ENCODE peak calls at places on chromosomes 11 and 22, in ten cellular contexts. Z is cardiac fibroblast, G is brain microvascular endothelial cell, Q is fibroblast of pulmonary artery, X is SK-N-SH, I is mucosa of descending colon, C is stomach, W is neural progenitor cell, P is A549, N is cardiac muscle cell. D is an unnamed sample.
A peak's percentile ranks its signal among the peaks of the same experiment; 100 is the strongest.

GRCh38 chr11:79363861-79364378 is 76.9 kb downstream of the TENM4 start:
- DNase-seq in Z (peak; percentile 9), G (no peak), Q (no peak), X (no peak), I (no peak), C (no peak), W (no peak), P (no peak), N (no peak), D (no peak)

GRCh38 chr11:67644472-67645418 is 5.2 kb upstream of the TBX10 start:
- DNase-seq in Z (no peak), G (no peak), Q (no peak), X (no peak), I (no peak), C (no peak), W (no peak), P (no peak), N (no peak), D (no peak)

GRCh38 chr11:59616396-59616982 is 915 bp upstream of the OSBP start:
- DNase-seq in Z (no peak), G (no peak), Q (no peak), X (no peak), I (no peak), C (no peak), W (peak; percentile 97), P (no peak), N (no peak), D (no peak)

GRCh38 chr22:49827853-49828598 is at the start of gene BRD1:
- DNase-seq in Z (peak; percentile 53), G (peak; percentile 8), Q (peak; percentile 66), X (peak; percentile 89), I (peak; percentile 76), C (peak; percentile 73), W (peak; percentile 84), P (peak; percentile 51), N (peak; percentile 84), D (no peak)

GRCh38 chr11:108654994-108655631 is 9.8 kb upstream of the DDX10 start:
- DNase-seq in Z (peak; percentile 78), G (peak; percentile 49), Q (peak; percentile 72), X (peak; percentile 51), I (peak; percentile 82), C (peak; percentile 44), W (peak; percentile 55), P (peak; percentile 54), N (peak; percentile 61), D (peak; percentile 44)

GRCh38 chr11:82775736-82776346 is 42.2 kb upstream of the FAM181B start:
- DNase-seq in Z (peak; percentile 71), G (peak; percentile 67), Q (peak; percentile 65), X (peak; percentile 32), I (peak; percentile 50), C (no peak), W (peak; percentile 59), P (peak; percentile 40), N (peak; percentile 49), D (no peak)

GRCh38 chr11:66956689-66957290 is 1.4 kb downstream of the PC start:
- DNase-seq in Z (peak; percentile 64), G (peak; percentile 75), Q (peak; percentile 60), X (no peak), I (no peak), C (peak; percentile 27), W (peak; percentile 27), P (peak; percentile 71), N (peak; percentile 28), D (no peak)

GRCh38 chr11:86456075-86456939 is 81.6 kb downstream of the CCDC81 start:
- DNase-seq in Z (peak; percentile 91), G (peak; percentile 89), Q (peak; percentile 88), X (peak; percentile 75), I (peak; percentile 97), C (peak; percentile 87), W (peak; percentile 95), P (peak; percentile 84), N (peak; percentile 91), D (peak; percentile 72)

GRCh38 chr11:4167292-4167691 is 72.7 kb downstream of the RRM1 start:
- DNase-seq in Z (no peak), G (no peak), Q (no peak), X (no peak), I (no peak), C (no peak), W (no peak), P (no peak), N (no peak), D (no peak)

GRCh38 chr11:121352301-121352891 is 59.8 kb downstream of the SC5D start:
- DNase-seq in Z (no peak), G (no peak), Q (no peak), X (no peak), I (no peak), C (no peak), W (no peak), P (no peak), N (no peak), D (no peak)

GRCh38 chr11:134052988-134053945 is 15.6 kb upstream of the JAM3 start:
- DNase-seq in Z (no peak), G (no peak), Q (no peak), X (no peak), I (no peak), C (no peak), W (no peak), P (no peak), N (no peak), D (no peak)

GRCh38 chr22:49768961-49769690 is 58.5 kb downstream of the BRD1 start:
- DNase-seq in Z (peak; percentile 39), G (no peak), Q (peak; percentile 61), X (peak; percentile 40), I (no peak), C (no peak), W (no peak), P (no peak), N (no peak), D (peak; percentile 4)

GRCh38 chr22:43230983-43231723 is 44.2 kb upstream of the TTLL12 start:
- DNase-seq in Z (peak; percentile 47), G (peak; percentile 24), Q (peak; percentile 51), X (peak; percentile 79), I (peak; percentile 69), C (peak; percentile 66), W (peak; percentile 89), P (peak; percentile 45), N (peak; percentile 71), D (peak; percentile 9)

GRCh38 chr22:17063372-17064106 is 21.3 kb upstream of the IL17RA start:
- DNase-seq in Z (peak; percentile 48), G (no peak), Q (peak; percentile 82), X (no peak), I (peak; percentile 20), C (peak; percentile 87), W (no peak), P (no peak), N (peak; percentile 37), D (no peak)

GRCh38 chr11:57421066-57421465 is 5.9 kb downstream of the SLC43A3 start:
- DNase-seq in Z (no peak), G (no peak), Q (no peak), X (no peak), I (no peak), C (no peak), W (no peak), P (no peak), N (no peak), D (no peak)

GRCh38 chr22:37400719-37401118 is 26.6 kb downstream of the ELFN2 start:
- DNase-seq in Z (no peak), G (no peak), Q (no peak), X (peak; percentile 62), I (no peak), C (no peak), W (no peak), P (no peak), N (peak; percentile 27), D (no peak)

DNA sequence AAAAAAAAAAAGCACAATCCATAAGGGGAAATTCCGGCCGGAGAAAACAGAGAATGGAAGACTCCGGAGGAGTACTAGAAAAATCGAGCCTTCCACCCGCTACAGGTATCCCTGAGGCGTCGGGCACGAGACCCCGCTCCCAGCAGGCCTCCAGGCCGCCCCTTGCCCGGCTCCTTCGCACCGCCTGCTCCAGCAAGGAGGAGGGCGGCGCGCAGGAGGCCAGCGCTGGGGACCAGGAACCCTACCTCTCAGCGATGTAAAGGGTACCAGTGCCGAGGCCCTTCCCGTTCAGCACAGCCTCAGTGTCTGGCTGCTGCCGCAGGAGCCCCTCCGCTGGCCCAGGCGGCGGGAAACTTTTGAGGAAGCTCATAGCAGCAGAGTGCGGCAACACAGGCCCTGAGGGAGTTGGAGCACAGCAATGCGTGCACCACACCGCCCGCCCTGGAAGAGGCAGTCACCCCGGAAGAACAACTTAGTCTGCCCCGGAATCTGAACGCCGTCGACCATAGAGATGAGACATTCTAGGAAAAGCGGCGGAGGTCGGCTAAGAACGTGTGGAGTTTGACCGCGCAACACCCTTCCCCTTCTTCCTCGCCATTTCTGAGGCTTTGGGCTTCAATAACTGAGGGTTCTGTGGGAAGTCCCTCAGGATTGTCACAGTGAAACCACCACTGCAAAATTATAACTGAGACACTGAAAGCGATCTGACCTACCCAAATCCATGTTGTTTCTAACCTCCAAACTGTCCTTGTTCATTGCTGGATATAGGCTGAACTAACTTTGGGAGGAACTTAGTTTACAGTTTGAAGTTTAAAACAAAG is at the start of gene CLNS1A:
- DNase-seq in Z (peak; percentile 92), G (peak; percentile 87), Q (peak; percentile 92), X (peak; percentile 89), I (peak; percentile 90), C (peak; percentile 86), W (peak; percentile 88), P (peak; percentile 93), N (peak; percentile 90), D (peak; percentile 65)
- TF ChIP-seq CTCF in Z (no peak), G (no peak), Q (no peak), X (no peak), I (no peak), C (peak; percentile 21), W (no peak), P (no peak), N (no peak), D (no peak)

DNA sequence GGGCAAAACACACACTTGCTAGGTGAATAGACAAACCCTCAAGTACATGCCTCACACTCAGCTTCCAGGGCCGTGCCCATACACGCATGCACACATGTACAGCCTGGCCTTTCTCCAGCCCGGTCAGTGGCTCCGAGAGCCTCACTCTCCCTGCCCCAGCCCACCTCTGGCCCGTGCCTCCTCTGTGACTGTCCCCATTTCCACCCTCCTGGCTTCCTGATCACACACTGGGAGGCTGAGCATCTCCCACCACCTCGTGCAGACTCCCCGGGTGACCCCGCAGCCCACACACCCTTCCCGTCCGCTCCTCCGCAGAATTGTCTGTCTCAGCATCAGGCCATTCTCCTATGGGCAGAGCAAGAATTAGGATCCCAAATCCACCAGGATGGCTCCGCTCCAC is 634.1 kb downstream of the TBC1D22A start:
- DNase-seq in Z (no peak), G (no peak), Q (no peak), X (no peak), I (no peak), C (no peak), W (no peak), P (no peak), N (no peak), D (no peak)
- H3K4me3 ChIP-seq in Z (no peak overlapping the region), G (no peak overlapping the region), Q (no peak overlapping the region), X (no peak overlapping the region), I (no peak overlapping the region), C (no peak overlapping the region), W (no peak overlapping the region), P (no peak overlapping the region), N (no peak overlapping the region), D (no peak overlapping the region)

GRCh38 chr22:46129390-46130041 is 20.8 kb upstream of the PPARA start:
- DNase-seq in Z (no peak), G (no peak), Q (no peak), X (no peak), I (peak; percentile 61), C (no peak), W (no peak), P (no peak), N (no peak), D (no peak)
- TF ChIP-seq CTCF in Z (no peak), G (no peak), Q (no peak), X (no peak), I (no peak), C (no peak), W (no peak), P (no peak), N (no peak), D (no peak)

GRCh38 chr11:19242184-19242932 is 1.6 kb upstream of the E2F8 start:
- DNase-seq in Z (no peak), G (peak; percentile 4), Q (peak; percentile 13), X (no peak), I (peak; percentile 30), C (no peak), W (peak; percentile 50), P (no peak), N (no peak), D (no peak)
- H3K4me3 ChIP-seq in Z (peak overlapping the region; percentile 71), G (peak overlapping the region; percentile 77), Q (peak overlapping the region; percentile 79), X (no peak overlapping the region), I (no peak overlapping the region), C (peak overlapping the region; percentile 68), W (peak overlapping the region; percentile 63), P (peak overlapping the region; percentile 83), N (peak overlapping the region; percentile 61), D (peak overlapping the region; percentile 59)

D was measured in astrocyte of the cerebellum.